ENCODE peak calls at places on chromosome 12, in six cellular contexts. J is esophagus squamous epithelium, D is ovary, O is GM12878, H is erythroblast, B is suprapubic skin. W is an unnamed sample.

GRCh38 chr12:127293507-127294310 is 973.3 kb upstream of the TMEM132C start:
- DNase-seq in B (peak; percentile 80), O (no peak), H (peak; percentile 39), J (no peak), D (peak; percentile 40), W (peak; percentile 54)

GRCh38 chr12:105910030-105910429 is 228.7 kb downstream of the NUAK1 start:
- DNase-seq in D (no peak), J (no peak), B (no peak), H (no peak), O (no peak), W (no peak)

GRCh38 chr12:125674554-125674953 is 609.3 kb downstream of the AACS start:
- DNase-seq in H (no peak), J (no peak), D (no peak), B (no peak), O (no peak), W (no peak)

GRCh38 chr12:84772281-84772680 is 140.3 kb downstream of the SLC6A15 start:
- DNase-seq in O (no peak), D (no peak), J (no peak), B (no peak), H (no peak), W (no peak)

GRCh38 chr12:115468087-115468510 is 784.1 kb upstream of the TBX3 start:
- DNase-seq in J (no peak), B (no peak), O (no peak), D (no peak), H (no peak), W (no peak)

GRCh38 chr12:39095636-39096330 is 190.4 kb upstream of the CPNE8 start:
- DNase-seq in B (no peak), J (no peak), H (no peak), D (no peak), O (no peak), W (no peak)

GRCh38 chr12:31585271-31585670 is 5.7 kb downstream of the DENND5B start:
- DNase-seq in D (no peak), O (no peak), B (no peak), H (no peak), J (no peak), W (peak; percentile 30)

GRCh38 chr12:118053071-118053985 is 7.7 kb downstream of the WSB2 start:
- DNase-seq in H (no peak), J (no peak), D (no peak), O (no peak), B (no peak), W (no peak)

GRCh38 chr12:90622431-90622830 is 332.5 kb downstream of the CCER1 start:
- DNase-seq in B (no peak), J (no peak), D (no peak), O (no peak), H (no peak), W (no peak)

GRCh38 chr12:92110083-92110640 is 35.5 kb downstream of the BTG1 start:
- DNase-seq in H (no peak), O (no peak), J (no peak), D (no peak), B (no peak), W (no peak)

GRCh38 chr12:58030566-58031279 is 89.4 kb downstream of the ATP23 start:
- DNase-seq in J (no peak), H (no peak), B (no peak), O (no peak), D (no peak), W (no peak)

GRCh38 chr12:109160433-109160832 is 44.0 kb downstream of the ACACB start:
- DNase-seq in D (no peak), O (no peak), B (no peak), H (no peak), J (no peak), W (no peak)

GRCh38 chr12:108734200-108734906 is 3.0 kb upstream of the CORO1C start:
- DNase-seq in J (no peak), O (peak; percentile 42), B (peak; percentile 55), D (no peak), H (peak; percentile 78), W (peak; percentile 83)

GRCh38 chr12:28933864-28934527 is 215.1 kb upstream of the FAR2 start:
- DNase-seq in B (no peak), O (no peak), D (no peak), H (no peak), J (no peak), W (no peak)

GRCh38 chr12:100324498-100324897 is 32.4 kb upstream of the SLC17A8 start:
- DNase-seq in O (no peak), D (no peak), J (no peak), H (no peak), B (no peak), W (no peak)

GRCh38 chr12:41140117-41140516 is 48.0 kb upstream of the PDZRN4 start:
- DNase-seq in B (no peak), J (no peak), H (no peak), D (no peak), O (no peak), W (no peak)

GRCh38 chr12:88351121-88351520 is 209.0 kb downstream of the TMTC3 start:
- DNase-seq in D (no peak), O (no peak), H (no peak), J (no peak), B (no peak), W (no peak)

GRCh38 chr12:92051441-92051840 is 94.2 kb downstream of the BTG1 start:
- DNase-seq in O (no peak), D (no peak), J (no peak), H (no peak), B (no peak), W (no peak)

GRCh38 chr12:67426067-67426466 is 156.9 kb downstream of the CAND1 start:
- DNase-seq in D (no peak), H (no peak), B (no peak), O (no peak), J (no peak), W (no peak)

DNA sequence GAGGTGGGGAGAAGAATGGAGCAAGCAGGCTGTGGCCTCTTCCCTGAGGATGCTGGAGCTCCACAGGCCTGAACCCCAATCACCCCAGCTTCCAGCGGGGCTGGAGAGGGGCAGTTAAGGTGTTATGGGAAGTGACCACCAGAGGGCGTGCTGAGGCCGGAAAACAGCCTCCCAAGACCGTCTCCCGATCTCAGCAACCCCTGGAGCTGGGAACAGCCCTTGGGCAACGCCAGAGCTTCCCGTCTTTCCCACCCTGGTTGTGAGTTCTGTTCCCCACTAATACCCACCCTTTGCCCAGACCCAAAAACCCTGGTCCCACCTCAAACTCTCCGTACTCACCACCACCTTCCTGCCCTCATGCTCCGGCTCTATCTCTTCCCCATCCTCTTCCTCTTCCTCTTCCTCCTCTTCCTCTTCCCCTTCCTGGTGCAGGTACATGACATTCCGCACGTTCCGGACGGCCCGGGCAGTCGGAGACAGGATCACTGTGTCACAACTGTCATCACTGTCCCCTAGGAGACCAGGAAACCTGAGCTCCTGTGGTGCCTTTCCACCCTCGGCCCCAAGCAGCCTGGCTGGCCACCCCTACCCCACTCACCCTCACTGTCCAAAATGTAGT is 13.1 kb downstream of the SPRYD3 start:
- DNase-seq in D (peak; percentile 90), B (peak; percentile 93), J (no peak), O (no peak), H (peak; percentile 87), W (peak; percentile 88)
- TF ChIP-seq POLR2A in D (no peak), B (no peak), J (no peak), O (no peak), H (no peak), W (no peak)

GRCh38 chr12:19055589-19055988 is 73.9 kb upstream of the PLEKHA5 start:
- DNase-seq in H (no peak), D (no peak), O (no peak), B (no peak), J (no peak), W (no peak)

GRCh38 chr12:19053218-19053617 is 76.3 kb upstream of the PLEKHA5 start:
- DNase-seq in H (no peak), J (no peak), O (no peak), D (no peak), B (no peak), W (no peak)

GRCh38 chr12:19053999-19054398 is 75.5 kb upstream of the PLEKHA5 start:
- DNase-seq in J (no peak), O (no peak), H (no peak), D (no peak), B (no peak), W (no peak)

GRCh38 chr12:19052689-19053088 is 76.8 kb upstream of the PLEKHA5 start:
- DNase-seq in D (no peak), H (no peak), B (no peak), J (no peak), O (no peak), W (no peak)

GRCh38 chr12:19058235-19059021 is 71.1 kb upstream of the PLEKHA5 start:
- DNase-seq in B (no peak), D (no peak), J (no peak), O (no peak), H (no peak), W (no peak)
- TF ChIP-seq POLR2A in B (no peak), D (no peak), J (no peak), O (no peak), H (no peak), W (no peak)

GRCh38 chr12:65755596-65755978 is 68.7 kb upstream of the HMGA2 start:
- DNase-seq in H (no peak), D (no peak), J (no peak), O (no peak), B (no peak), W (no peak)
- TF ChIP-seq POLR2A in H (no peak), D (no peak), J (no peak), O (no peak), B (no peak), W (no peak)

DNA sequence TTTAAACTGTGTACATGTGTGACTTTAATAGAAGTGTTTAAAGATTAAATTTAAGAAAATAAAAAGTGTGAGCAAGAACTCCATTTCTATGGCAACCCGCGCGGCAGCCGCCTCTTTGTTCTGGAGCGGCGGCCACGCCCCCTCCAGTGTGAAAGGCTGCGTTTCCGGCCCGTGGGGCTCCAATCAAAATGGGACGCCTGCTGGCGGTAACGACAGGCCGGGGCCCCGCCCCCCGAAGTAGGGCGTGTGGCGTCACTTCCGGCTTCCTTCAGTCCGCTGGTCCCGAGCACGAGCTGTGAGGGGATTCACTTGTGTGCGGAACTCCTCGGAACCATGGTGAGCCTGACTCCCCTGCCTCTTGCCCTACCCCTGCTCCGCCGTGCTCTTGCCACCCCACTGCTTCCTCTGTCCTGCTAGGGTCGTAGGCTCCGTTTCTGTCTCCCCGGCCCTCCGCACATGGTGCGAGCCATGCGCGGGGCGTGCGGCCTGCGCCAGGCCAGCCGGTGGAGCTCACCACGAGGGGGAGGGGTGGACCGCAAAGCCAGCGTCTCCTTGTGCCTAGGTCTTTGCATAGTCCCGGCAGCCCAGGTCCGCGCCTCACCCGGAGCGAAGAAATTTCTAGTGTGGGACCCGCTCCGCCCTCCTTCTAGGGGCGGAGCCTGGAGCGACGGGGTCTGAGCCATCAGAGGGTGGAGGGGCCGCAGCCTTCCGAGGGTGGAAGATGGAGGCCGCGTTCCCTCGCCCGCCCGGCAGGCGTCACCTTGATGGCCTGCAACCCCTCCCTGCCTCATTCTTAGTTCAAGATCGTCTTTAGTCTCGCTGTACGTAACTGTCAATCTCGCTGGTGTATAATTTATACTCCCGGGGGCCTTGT is at the start of gene CCT2:
- DNase-seq in O (peak; percentile 74), D (peak; percentile 99), J (peak; percentile 78), B (peak; percentile 98), H (peak; percentile 98), W (peak; percentile 88)
- TF ChIP-seq POLR2A in O (peak; percentile 99), D (peak; percentile 82), J (peak; percentile 55), B (peak; percentile 71), H (peak; percentile 98), W (peak; percentile 90)

GRCh38 chr12:55932546-55932919 is 1.6 kb downstream of the DGKA start:
- DNase-seq in D (no peak), B (no peak), J (no peak), O (no peak), H (peak; percentile 54), W (no peak)
- TF ChIP-seq POLR2A in D (no peak), B (no peak), J (no peak), O (no peak), H (no peak), W (no peak)